ENCODE peak calls at places on chromosomes 13 and 19, in four cellular contexts. U is K562, J is HepG2, T is GM12878. A is an unnamed sample.
A peak's percentile ranks its signal among the peaks of the same experiment; 100 is the strongest.

GRCh38 chr19:30557212-30557611 is 185.0 kb downstream of the ZNF536 start:
- DNase-seq in J (no peak), T (no peak), U (no peak), A (no peak)

GRCh38 chr19:4597975-4598671 is 38.6 kb upstream of the SEMA6B start:
- DNase-seq in J (no peak), T (no peak), U (peak; percentile 85), A (peak; percentile 88)

GRCh38 chr13:94305463-94305862 is 174.0 kb downstream of the DCT start:
- DNase-seq in J (no peak), T (no peak), U (no peak), A (no peak)

GRCh38 chr13:41411536-41411935 is 45.8 kb upstream of the RGCC start:
- DNase-seq in U (peak; percentile 37), T (no peak), J (peak; percentile 62), A (peak; percentile 17)

GRCh38 chr19:35142531-35143230 is 374 bp upstream of the FXYD7 start:
- DNase-seq in U (peak; percentile 82), J (no peak), T (no peak), A (peak; percentile 63)

GRCh38 chr13:40629678-40630384 is 36.6 kb downstream of the FOXO1 start:
- DNase-seq in U (no peak), J (no peak), T (peak; percentile 64), A (no peak)

GRCh38 chr13:44311011-44311481 is 62.6 kb upstream of the SERP2 start:
- DNase-seq in J (no peak), U (no peak), T (no peak), A (no peak)

GRCh38 chr13:20566424-20566916 is 487 bp upstream of the IFT88 start:
- DNase-seq in T (no peak), U (peak; percentile 71), J (peak; percentile 76), A (no peak)

GRCh38 chr13:21934309-21934708 is 263.4 kb downstream of the FGF9 start:
- DNase-seq in T (no peak), J (no peak), U (no peak), A (no peak)

GRCh38 chr13:59318320-59318930 is 845.3 kb downstream of the DIAPH3 start:
- DNase-seq in J (peak; percentile 58), T (peak; percentile 9), U (peak; percentile 59), A (peak; percentile 43)

GRCh38 chr13:97466782-97467181 is 32.8 kb downstream of the RAP2A start:
- DNase-seq in J (no peak), T (no peak), U (no peak), A (no peak)

GRCh38 chr19:4354897-4355296 is 11.5 kb downstream of the MPND start:
- DNase-seq in T (no peak), J (no peak), U (no peak), A (no peak)

GRCh38 chr13:49499889-49500660 is 4.3 kb downstream of the PHF11 start:
- DNase-seq in U (no peak), J (no peak), T (no peak), A (no peak)

DNA sequence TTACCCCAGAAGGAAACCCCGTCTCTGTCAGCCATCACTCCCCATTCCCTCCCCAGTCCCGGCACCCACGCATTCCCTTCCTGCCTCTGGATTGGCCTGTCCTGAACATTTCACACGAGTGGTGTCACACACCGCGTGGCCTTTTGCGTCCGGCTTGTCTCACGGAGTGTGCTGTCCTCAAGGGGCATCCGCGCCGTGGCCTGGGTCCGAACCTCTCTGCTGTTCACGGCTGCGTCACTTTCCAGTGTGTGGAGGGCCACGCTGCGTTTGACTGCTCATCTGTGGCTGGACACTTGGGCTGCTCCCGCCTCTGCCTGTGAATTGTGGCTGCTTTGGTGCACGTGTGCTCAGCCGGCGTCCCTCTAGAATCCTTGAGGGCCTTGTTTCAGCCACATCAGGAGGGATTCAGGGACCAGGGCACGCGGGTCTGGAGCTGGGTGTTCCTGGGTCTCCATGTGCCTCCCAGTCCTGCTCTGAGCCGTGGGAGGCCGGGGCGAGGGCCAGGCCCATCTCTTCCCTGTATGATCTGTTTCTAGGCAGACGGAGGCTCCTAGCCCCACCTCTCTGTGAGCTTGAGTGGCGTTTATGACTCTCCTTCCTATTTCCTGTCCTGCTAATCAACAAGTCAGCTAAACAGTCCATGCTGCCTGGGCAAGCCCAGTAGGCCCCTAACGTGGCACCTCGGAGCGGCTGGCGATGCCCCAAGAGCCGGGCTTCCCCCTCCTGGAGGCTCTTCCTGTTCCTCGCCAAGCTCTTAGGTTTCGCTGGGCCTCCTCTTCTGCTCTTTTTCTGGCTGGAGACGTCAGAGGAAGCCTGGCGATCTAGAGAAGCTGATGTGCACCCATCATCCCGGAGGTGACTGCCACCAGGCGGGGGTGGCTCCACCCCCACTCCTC is 8.1 kb downstream of the STK11 start:
- DNase-seq in U (no peak), J (no peak), T (peak; percentile 47), A (no peak)
- TF ChIP-seq FOXM1 in U (no peak), J (no peak), T (no peak), A (no peak)

DNA sequence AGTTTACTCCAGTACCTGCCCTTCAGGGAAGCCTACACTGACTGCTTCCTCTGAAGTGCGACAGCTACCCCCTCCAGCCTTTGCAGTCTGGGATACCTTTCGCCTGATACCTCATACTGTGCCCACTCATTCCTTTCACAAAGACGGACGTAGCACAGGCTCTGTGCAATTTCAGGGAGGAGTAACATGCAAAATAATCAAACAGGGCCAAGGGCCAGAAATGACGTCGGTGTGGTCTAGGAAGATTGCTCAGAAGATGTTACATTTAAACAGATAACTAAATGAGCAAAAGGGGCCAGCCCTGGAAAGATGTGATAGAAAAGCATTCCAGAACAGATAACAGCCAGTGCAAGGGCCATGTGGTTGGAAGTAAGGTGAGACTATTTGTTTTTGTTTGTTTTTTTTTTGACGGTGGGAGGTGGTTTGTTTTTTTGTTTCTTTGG is 6.6 kb upstream of the DDX39A start:
- DNase-seq in U (peak; percentile 79), T (no peak), J (no peak), A (no peak)
- TF ChIP-seq SP1 in U (peak; percentile 51), T (no peak), J (no peak), A (no peak)

GRCh38 chr19:41929536-41930071 is 1.4 kb upstream of the ERFL start:
- DNase-seq in J (no peak), U (no peak), T (no peak), A (no peak)

GRCh38 chr19:41930322-41930722 is 2.1 kb upstream of the ERFL start:
- DNase-seq in J (no peak), U (peak; percentile 87), T (no peak), A (no peak)

GRCh38 chr19:41928221-41928683 is at the start of gene ERFL:
- DNase-seq in T (no peak), U (peak; percentile 82), J (no peak), A (no peak)

GRCh38 chr19:41927810-41928192 is 448 bp downstream of the ERFL start:
- DNase-seq in J (no peak), U (peak; percentile 51), T (no peak), A (no peak)

GRCh38 chr19:41928754-41929535 is 696 bp upstream of the ERFL start:
- DNase-seq in U (peak; percentile 65), J (no peak), T (no peak), A (no peak)
- TF ChIP-seq FOXM1 in U (no peak), J (no peak), T (no peak), A (no peak)

GRCh38 chr19:50632151-50632835 is 7.4 kb downstream of the SYT3 start:
- DNase-seq in T (no peak), J (no peak), U (no peak), A (no peak)
- TF ChIP-seq SP1 in T (no peak), J (no peak), U (no peak), A (no peak)

DNA sequence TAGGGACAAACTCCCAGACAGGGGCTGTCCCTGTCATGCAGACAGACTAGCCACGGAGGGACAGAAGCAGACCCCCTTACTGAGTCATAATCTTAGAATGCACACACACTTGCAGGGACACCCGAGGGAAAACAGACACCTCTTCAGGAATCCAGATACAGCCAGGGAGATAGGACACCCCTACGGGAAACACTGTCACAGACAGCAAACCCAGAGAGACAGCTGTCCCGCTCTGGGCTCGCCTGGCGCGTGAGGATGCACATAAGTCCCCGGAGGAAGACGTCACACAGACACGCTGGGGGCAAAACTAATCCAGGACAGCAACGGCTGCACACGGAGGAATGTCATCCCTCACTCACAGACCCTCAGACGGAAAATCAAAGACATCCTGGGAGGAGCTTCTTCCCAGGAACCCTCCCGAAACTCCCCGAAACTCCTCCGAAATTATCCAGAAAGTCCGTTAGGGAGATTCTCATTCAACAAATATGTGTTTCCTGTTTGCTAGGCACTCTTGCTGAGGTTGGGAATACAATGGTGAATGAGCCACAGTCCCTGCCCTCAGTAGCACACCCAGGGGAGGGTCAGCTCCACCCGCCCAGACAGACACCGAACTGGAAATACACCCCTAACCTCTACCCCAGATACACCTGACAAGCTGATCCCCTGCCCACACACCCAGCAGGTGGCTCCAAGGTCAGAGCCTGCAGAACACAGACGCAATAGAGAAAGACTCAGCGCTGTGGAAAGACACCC is 15.2 kb upstream of the TOMM40 start:
- DNase-seq in J (no peak), U (no peak), T (no peak), A (no peak)
- TF ChIP-seq FOXM1 in J (no peak), U (no peak), T (no peak), A (no peak)

GRCh38 chr13:111095031-111095840 is 19.9 kb upstream of the ARHGEF7 start:
- DNase-seq in J (no peak), T (no peak), U (no peak), A (no peak)
- TF ChIP-seq SP1 in J (no peak), T (no peak), U (no peak), A (no peak)

DNA sequence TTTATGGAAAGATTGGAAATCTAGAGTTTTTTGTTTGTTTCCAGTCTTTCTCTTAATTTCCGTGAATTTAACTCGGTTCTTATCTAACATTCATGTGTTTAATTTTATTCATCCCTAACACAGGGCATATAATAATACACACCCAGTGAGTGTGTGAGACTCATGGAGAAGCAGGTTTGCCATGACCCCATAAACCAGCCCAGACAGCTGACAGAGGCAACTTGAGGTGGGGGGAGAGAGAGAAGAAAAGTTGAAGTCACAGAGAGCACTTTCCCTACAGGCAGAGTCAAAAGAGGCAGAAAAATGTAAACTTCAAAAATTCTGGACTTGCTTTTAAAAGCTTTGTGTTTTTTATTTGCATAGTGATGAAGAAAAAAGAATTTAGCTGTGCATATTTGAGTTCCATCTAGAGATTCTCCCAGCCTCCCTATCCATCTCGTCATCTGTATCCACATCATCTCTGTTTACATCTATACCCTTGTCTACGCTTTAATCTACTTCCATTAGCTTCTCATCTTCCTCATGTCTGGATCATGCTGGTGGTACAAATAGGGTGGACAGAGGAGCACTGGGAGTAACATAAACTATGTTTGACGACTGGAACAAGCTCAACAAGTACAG is 60.2 kb downstream of the THSD1 start:
- DNase-seq in J (no peak), U (no peak), T (no peak), A (no peak)
- TF ChIP-seq FOXM1 in J (no peak), U (no peak), T (no peak), A (no peak)

GRCh38 chr19:46622118-46622446 is 2.8 kb downstream of the PTGIR start:
- DNase-seq in T (no peak), J (no peak), U (no peak), A (no peak)

GRCh38 chr19:46620267-46620666 is 4.6 kb downstream of the PTGIR start:
- DNase-seq in U (no peak), T (no peak), J (no peak), A (no peak)

GRCh38 chr19:46618670-46619231 is 6.1 kb downstream of the PTGIR start:
- DNase-seq in J (no peak), T (peak; percentile 77), U (peak; percentile 43), A (no peak)

GRCh38 chr19:46621191-46622117 is 3.4 kb downstream of the PTGIR start:
- DNase-seq in T (no peak), J (no peak), U (no peak), A (no peak)

DNA sequence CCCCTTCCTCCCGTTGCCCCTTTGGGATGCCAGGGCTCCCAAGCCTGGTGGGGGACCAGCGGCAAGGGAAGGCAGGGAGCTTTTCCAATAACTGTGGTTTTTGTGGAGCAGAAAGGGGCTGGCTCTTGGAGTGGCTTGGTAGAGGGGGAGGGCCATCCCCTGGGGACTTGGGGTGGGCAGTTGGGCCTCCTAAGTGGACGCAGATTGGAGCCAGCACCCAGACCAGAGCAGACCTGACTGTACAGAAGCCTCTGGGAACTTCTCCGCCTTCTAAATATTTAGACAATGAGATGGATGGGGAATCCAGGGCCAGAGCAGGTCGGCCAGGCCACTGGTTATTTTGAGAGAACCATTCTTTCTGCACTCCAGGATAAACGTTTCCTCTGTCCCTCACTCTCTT is 4.2 kb downstream of the PTGIR start:
- DNase-seq in U (no peak), T (no peak), J (no peak), A (no peak)
- TF ChIP-seq SP1 in U (no peak), T (no peak), J (no peak), A (no peak)

A was measured in HEK293T.